ENCODE peak calls at places on chromosomes 4 and X, in ten cellular contexts. Q is GM13976, R is A172, Z is Calu3, E is HCT116, A is HTR-8/SVneo, J is ELR, T is HFFc6, U is left kidney, H is endothelial cell of umbilical vein. O is an unnamed sample.

GRCh38 chrX:53684415-53685192 is 1.9 kb downstream of the HUWE1 start:
- DNase-seq in Q (no peak), R (no peak), Z (no peak), E (no peak), A (no peak), J (peak), T (no peak), U (peak), H (no peak), O (no peak)

GRCh38 chr4:19728773-19729172 is 522.9 kb upstream of the SLIT2 start:
- DNase-seq in Q (no peak), R (no peak), Z (no peak), E (no peak), A (no peak), J (no peak), T (no peak), U (no peak), H (no peak), O (no peak)

GRCh38 chr4:84573335-84573734 is 9.6 kb upstream of the CDS1 start:
- DNase-seq in Q (no peak), R (no peak), Z (no peak), E (no peak), A (no peak), J (no peak), T (no peak), U (no peak), H (no peak), O (no peak)

GRCh38 chrX:17170973-17171372 is 204.0 kb upstream of the NHS start:
- DNase-seq in Q (no peak), R (no peak), Z (no peak), E (no peak), A (no peak), J (no peak), T (no peak), U (peak), H (no peak), O (no peak)

GRCh38 chrX:39443240-39443639 is 642.0 kb downstream of the MID1IP1 start:
- DNase-seq in Q (no peak), R (no peak), Z (no peak), E (no peak), A (no peak), J (no peak), T (no peak), U (no peak), H (no peak), O (no peak)

GRCh38 chr4:185654311-185654710 is 119.0 kb upstream of the PDLIM3 start:
- DNase-seq in Q (no peak), R (no peak), Z (no peak), E (no peak), A (no peak), J (no peak), T (no peak), U (no peak), H (no peak), O (no peak)

GRCh38 chr4:814312-814850 is 11.5 kb downstream of the CPLX1 start:
- DNase-seq in Q (no peak), R (no peak), Z (no peak), E (no peak), A (no peak), J (no peak), T (no peak), U (no peak), H (no peak), O (no peak)

GRCh38 chr4:151276787-151277557 is at the start of gene PRSS48:
- DNase-seq in Q (peak), R (peak), Z (peak), E (peak), A (peak), J (peak), T (peak), U (peak), H (peak), O (peak)

GRCh38 chr4:99763635-99764101 is 53.0 kb upstream of the DAPP1 start:
- DNase-seq in Q (no peak), R (peak), Z (peak), E (peak), A (peak), J (peak), T (peak), U (no peak), H (peak), O (peak)

GRCh38 chr4:26692014-26692726 is 108.3 kb downstream of the TBC1D19 start:
- DNase-seq in Q (no peak), R (no peak), Z (no peak), E (no peak), A (no peak), J (peak), T (peak), U (no peak), H (no peak), O (no peak)

GRCh38 chr4:1194028-1194900 is 21.9 kb upstream of the SPON2 start:
- DNase-seq in Q (peak), R (no peak), Z (no peak), E (no peak), A (no peak), J (no peak), T (no peak), U (no peak), H (peak), O (peak)

GRCh38 chrX:480861-481417 is 94.2 kb upstream of the PPP2R3B start:
- DNase-seq in Q (no peak), R (no peak), Z (no peak), E (no peak), A (no peak), J (no peak), T (no peak), U (peak), H (no peak), O (no peak)

GRCh38 chr4:179110356-179110755 is 1668.1 kb upstream of the AGA start:
- DNase-seq in Q (no peak), R (peak), Z (peak), E (no peak), A (peak), J (peak), T (peak), U (no peak), H (no peak), O (no peak)

GRCh38 chrX:136273986-136274385 is 22.8 kb upstream of the MAP7D3 start:
- DNase-seq in Q (no peak), R (no peak), Z (no peak), E (no peak), A (no peak), J (no peak), T (no peak), U (no peak), H (no peak), O (peak)

GRCh38 chr4:8594097-8595038 is 1.8 kb downstream of the CPZ start:
- DNase-seq in Q (peak), R (peak), Z (peak), E (peak), A (peak), J (peak), T (peak), U (peak), H (peak), O (peak)

GRCh38 chrX:112851161-112851779 is 10.6 kb upstream of the AMOT start:
- DNase-seq in Q (peak), R (no peak), Z (no peak), E (no peak), A (no peak), J (no peak), T (no peak), U (no peak), H (no peak), O (no peak)

GRCh38 chr4:3470244-3471097 is 7.4 kb downstream of the DOK7 start:
- DNase-seq in Q (no peak), R (no peak), Z (peak), E (no peak), A (no peak), J (peak), T (no peak), U (no peak), H (peak), O (peak)

GRCh38 chr4:89334311-89334710 is 26.7 kb upstream of the GPRIN3 start:
- DNase-seq in Q (no peak), R (no peak), Z (no peak), E (no peak), A (no peak), J (no peak), T (no peak), U (no peak), H (no peak), O (no peak)

GRCh38 chrX:88883205-88883604 is 136.2 kb downstream of the CPXCR1 start:
- DNase-seq in Q (no peak), R (no peak), Z (no peak), E (no peak), A (no peak), J (no peak), T (no peak), U (no peak), H (no peak), O (no peak)